ENCODE peak calls at places on chromosomes 2 and 18, in five cellular contexts. I, G, S, K and D are unnamed samples.
A peak's percentile ranks its signal among the peaks of the same experiment; 100 is the strongest.

GRCh38 chr2:132670961-132671781 is 1.2 kb upstream of the LYPD1 start:
- DNase-seq in I (peak; percentile 98), G (peak; percentile 38), S (no peak), K (no peak), D (peak; percentile 93)

GRCh38 chr18:13993730-13994129 is 78.4 kb upstream of the MC2R start:
- DNase-seq in I (no peak), G (no peak), S (no peak), K (no peak), D (no peak)

GRCh38 chr2:172072279-172072678 is 13.0 kb upstream of the DLX1 start:
- DNase-seq in I (no peak), G (no peak), S (no peak), K (no peak), D (no peak)

GRCh38 chr2:69762513-69763494 is 20.9 kb downstream of the ANXA4 start:
- DNase-seq in I (no peak), G (no peak), S (no peak), K (no peak), D (peak; percentile 11)

GRCh38 chr2:108288534-108289106 is at the start of gene SULT1C2:
- DNase-seq in I (peak; percentile 83), G (no peak), S (no peak), K (peak; percentile 72), D (no peak)

GRCh38 chr18:26479686-26480079 is 68.7 kb downstream of the KCTD1 start:
- DNase-seq in I (peak; percentile 61), G (peak; percentile 44), S (no peak), K (no peak), D (peak; percentile 28)

GRCh38 chr2:236922061-236922460 is 163.6 kb upstream of the COPS8 start:
- DNase-seq in I (no peak), G (no peak), S (no peak), K (no peak), D (no peak)

GRCh38 chr2:198321522-198322088 is 517.2 kb downstream of the PLCL1 start:
- DNase-seq in I (no peak), G (no peak), S (no peak), K (no peak), D (no peak)

GRCh38 chr2:173938700-173939384 is 26.3 kb downstream of the SP3 start:
- DNase-seq in I (no peak), G (no peak), S (no peak), K (no peak), D (no peak)

GRCh38 chr18:58263055-58263732 is 219.2 kb downstream of the NEDD4L start:
- DNase-seq in I (peak; percentile 88), G (no peak), S (no peak), K (peak; percentile 56), D (peak; percentile 85)